ENCODE peak calls at places on chromosomes 7 and 10, in seven cellular contexts. One of them, this sample, is unnamed.
A peak's percentile ranks its signal among the peaks of the same experiment; 100 is the strongest.

GRCh38 chr10:126041804-126042231 is 145.5 kb downstream of the FANK1 start:
- DNase-seq in amniotic stem cell: no peak
- DNase-seq in tibial artery: peak; percentile 96
- DNase-seq in C1 segment of cervical spinal cord: peak; percentile 48
- DNase-seq in AG10803: peak; percentile 71
- DNase-seq in HTR-8/SVneo: no peak
- DNase-seq in activated CD8-positive, alpha-beta T cell treated with anti-CD3 and anti-CD28 coated beads, Interleukin-2, amount 10 ng/mL, durations not matched to agents 7 days and 5 days: peak; percentile 67
- DNase-seq in this sample: peak; percentile 54

GRCh38 chr7:35355911-35356310 is 102.0 kb upstream of the TBX20 start:
- DNase-seq in amniotic stem cell: no peak
- DNase-seq in tibial artery: no peak
- DNase-seq in C1 segment of cervical spinal cord: no peak
- DNase-seq in AG10803: no peak
- DNase-seq in HTR-8/SVneo: no peak
- DNase-seq in activated CD8-positive, alpha-beta T cell treated with anti-CD3 and anti-CD28 coated beads, Interleukin-2, amount 10 ng/mL, durations not matched to agents 7 days and 5 days: no peak
- DNase-seq in this sample: no peak

GRCh38 chr10:24223953-24224352 is 15.0 kb downstream of the KIAA1217 start:
- DNase-seq in amniotic stem cell: no peak
- DNase-seq in tibial artery: no peak
- DNase-seq in C1 segment of cervical spinal cord: no peak
- DNase-seq in AG10803: no peak
- DNase-seq in HTR-8/SVneo: no peak
- DNase-seq in activated CD8-positive, alpha-beta T cell treated with anti-CD3 and anti-CD28 coated beads, Interleukin-2, amount 10 ng/mL, durations not matched to agents 7 days and 5 days: no peak
- DNase-seq in this sample: no peak

GRCh38 chr10:27612615-27613014 is 108.5 kb downstream of the RAB18 start:
- DNase-seq in amniotic stem cell: no peak
- DNase-seq in tibial artery: no peak
- DNase-seq in C1 segment of cervical spinal cord: no peak
- DNase-seq in AG10803: peak; percentile 46
- DNase-seq in HTR-8/SVneo: no peak
- DNase-seq in activated CD8-positive, alpha-beta T cell treated with anti-CD3 and anti-CD28 coated beads, Interleukin-2, amount 10 ng/mL, durations not matched to agents 7 days and 5 days: no peak
- DNase-seq in this sample: no peak

GRCh38 chr7:124071843-124072242 is 39.0 kb upstream of the TMEM229A start:
- DNase-seq in amniotic stem cell: no peak
- DNase-seq in tibial artery: no peak
- DNase-seq in C1 segment of cervical spinal cord: no peak
- DNase-seq in AG10803: no peak
- DNase-seq in HTR-8/SVneo: no peak
- DNase-seq in activated CD8-positive, alpha-beta T cell treated with anti-CD3 and anti-CD28 coated beads, Interleukin-2, amount 10 ng/mL, durations not matched to agents 7 days and 5 days: no peak
- DNase-seq in this sample: no peak

GRCh38 chr10:48461623-48462481 is 143.0 kb downstream of the ARHGAP22 start:
- DNase-seq in amniotic stem cell: no peak
- DNase-seq in tibial artery: no peak
- DNase-seq in C1 segment of cervical spinal cord: no peak
- DNase-seq in AG10803: no peak
- DNase-seq in HTR-8/SVneo: no peak
- DNase-seq in activated CD8-positive, alpha-beta T cell treated with anti-CD3 and anti-CD28 coated beads, Interleukin-2, amount 10 ng/mL, durations not matched to agents 7 days and 5 days: no peak
- DNase-seq in this sample: no peak

GRCh38 chr7:825386-825785 is 6.9 kb upstream of the SUN1 start:
- DNase-seq in amniotic stem cell: no peak
- DNase-seq in tibial artery: no peak
- DNase-seq in C1 segment of cervical spinal cord: no peak
- DNase-seq in AG10803: peak; percentile 76
- DNase-seq in HTR-8/SVneo: no peak
- DNase-seq in activated CD8-positive, alpha-beta T cell treated with anti-CD3 and anti-CD28 coated beads, Interleukin-2, amount 10 ng/mL, durations not matched to agents 7 days and 5 days: no peak
- DNase-seq in this sample: no peak

GRCh38 chr7:3598855-3599254 is 297.8 kb downstream of the SDK1 start:
- DNase-seq in amniotic stem cell: no peak
- DNase-seq in tibial artery: no peak
- DNase-seq in C1 segment of cervical spinal cord: no peak
- DNase-seq in AG10803: no peak
- DNase-seq in HTR-8/SVneo: no peak
- DNase-seq in activated CD8-positive, alpha-beta T cell treated with anti-CD3 and anti-CD28 coated beads, Interleukin-2, amount 10 ng/mL, durations not matched to agents 7 days and 5 days: no peak
- DNase-seq in this sample: no peak

GRCh38 chr7:32496052-32496813 is 944 bp downstream of the AVL9 start:
- DNase-seq in amniotic stem cell: no peak
- DNase-seq in tibial artery: no peak
- DNase-seq in C1 segment of cervical spinal cord: peak; percentile 13
- DNase-seq in AG10803: peak; percentile 38
- DNase-seq in HTR-8/SVneo: no peak
- DNase-seq in activated CD8-positive, alpha-beta T cell treated with anti-CD3 and anti-CD28 coated beads, Interleukin-2, amount 10 ng/mL, durations not matched to agents 7 days and 5 days: no peak
- DNase-seq in this sample: no peak

GRCh38 chr7:38632411-38632810 is 1.2 kb upstream of the AMPH start:
- DNase-seq in amniotic stem cell: no peak
- DNase-seq in tibial artery: no peak
- DNase-seq in C1 segment of cervical spinal cord: no peak
- DNase-seq in AG10803: no peak
- DNase-seq in HTR-8/SVneo: no peak
- DNase-seq in activated CD8-positive, alpha-beta T cell treated with anti-CD3 and anti-CD28 coated beads, Interleukin-2, amount 10 ng/mL, durations not matched to agents 7 days and 5 days: no peak
- DNase-seq in this sample: no peak